ENCODE peak calls at places on chromosomes 5 and 9, in five cellular contexts. X, T, M, W and Q are unnamed samples.

GRCh38 chr9:31140316-31140715 is 1244.1 kb upstream of the ACO1 start:
- DNase-seq in X (no peak), T (no peak), M (no peak), W (no peak), Q (no peak)

GRCh38 chr5:110925398-110925797 is 146.1 kb upstream of the TSLP start:
- DNase-seq in X (no peak), T (no peak), M (no peak), W (no peak), Q (no peak)

GRCh38 chr5:35956429-35956828 is 18.0 kb upstream of the CAPSL start:
- DNase-seq in X (no peak), T (no peak), M (peak), W (no peak), Q (no peak)

GRCh38 chr5:32044904-32045303 is 129.2 kb downstream of the GOLPH3 start:
- DNase-seq in X (no peak), T (no peak), M (peak), W (no peak), Q (no peak)

GRCh38 chr9:131120620-131121228 is 4.7 kb upstream of the NUP214 start:
- DNase-seq in X (no peak), T (no peak), M (no peak), W (no peak), Q (no peak)

GRCh38 chr9:135811796-135812195 is 95.5 kb downstream of the CAMSAP1 start:
- DNase-seq in X (no peak), T (no peak), M (no peak), W (no peak), Q (no peak)

GRCh38 chr9:82254646-82255367 is 266.2 kb downstream of the SPATA31D1 start:
- DNase-seq in X (no peak), T (no peak), M (no peak), W (no peak), Q (no peak)

GRCh38 chr5:6105350-6105749 is 273.0 kb downstream of the MED10 start:
- DNase-seq in X (no peak), T (no peak), M (no peak), W (no peak), Q (no peak)

GRCh38 chr5:173231996-173232498 is 3.0 kb downstream of the NKX2-5 start:
- DNase-seq in X (no peak), T (no peak), M (no peak), W (no peak), Q (no peak)

GRCh38 chr5:54469655-54470054 is 14.2 kb downstream of the HSPB3 start:
- DNase-seq in X (no peak), T (no peak), M (peak), W (no peak), Q (no peak)

GRCh38 chr5:170523129-170523497 is 19.3 kb downstream of the KCNIP1 start:
- DNase-seq in X (no peak), T (no peak), M (no peak), W (no peak), Q (no peak)

GRCh38 chr5:156753846-156754245 is 96.2 kb upstream of the PPP1R2B start:
- DNase-seq in X (no peak), T (no peak), M (no peak), W (no peak), Q (no peak)

GRCh38 chr9:82466616-82467251 is 478.2 kb downstream of the SPATA31D1 start:
- DNase-seq in X (no peak), T (no peak), M (no peak), W (peak), Q (peak)

GRCh38 chr9:134065720-134066419 is 2.0 kb downstream of the BRD3 start:
- DNase-seq in X (peak), T (peak), M (peak), W (no peak), Q (no peak)

GRCh38 chr5:145791866-145792265 is 43.3 kb downstream of the PRELID2 start:
- DNase-seq in X (no peak), T (no peak), M (no peak), W (no peak), Q (no peak)

GRCh38 chr5:116242363-116242762 is 157.5 kb downstream of the COMMD10 start:
- DNase-seq in X (no peak), T (no peak), M (peak), W (no peak), Q (no peak)

GRCh38 chr9:95494416-95495371 is 22.1 kb downstream of the PTCH1 start:
- DNase-seq in X (no peak), T (peak), M (no peak), W (no peak), Q (no peak)

GRCh38 chr9:1457460-1457859 is 407.3 kb downstream of the DMRT2 start:
- DNase-seq in X (no peak), T (no peak), M (no peak), W (no peak), Q (no peak)

GRCh38 chr5:52947208-52947607 is 41.9 kb upstream of the ITGA2 start:
- DNase-seq in X (no peak), T (no peak), M (no peak), W (no peak), Q (no peak)